ENCODE peak calls at places on chromosomes 1 and 21, in four cellular contexts. I, C, N and A are unnamed samples.

GRCh38 chr1:28830814-28831213 is 18.8 kb downstream of the OPRD1 start:
- DNase-seq in I (no peak), C (no peak), N (no peak), A (no peak)

GRCh38 chr1:57424231-57425027 is 569 bp upstream of the DAB1 start:
- DNase-seq in I (no peak), C (no peak), N (peak), A (no peak)

GRCh38 chr1:41891403-41891896 is 27.3 kb downstream of the HIVEP3 start:
- DNase-seq in I (no peak), C (no peak), N (no peak), A (no peak)

GRCh38 chr1:16150508-16150907 is 5.4 kb downstream of the EPHA2 start:
- DNase-seq in I (no peak), C (no peak), N (no peak), A (no peak)

GRCh38 chr21:31142600-31142999 is 104.3 kb upstream of the KRTAP19-8 start:
- DNase-seq in I (no peak), C (no peak), N (no peak), A (no peak)

GRCh38 chr1:16018749-16019515 is 1.1 kb upstream of the HSPB7 start:
- DNase-seq in I (no peak), C (no peak), N (no peak), A (no peak)

GRCh38 chr1:223702735-223703667 is 9.3 kb upstream of the CAPN2 start:
- DNase-seq in I (no peak), C (no peak), N (no peak), A (no peak)

GRCh38 chr1:181117648-181118449 is 29.3 kb downstream of the IER5 start:
- DNase-seq in I (no peak), C (peak), N (no peak), A (peak)

GRCh38 chr1:28887418-28887834 is 26.9 kb upstream of the EPB41 start:
- DNase-seq in I (no peak), C (no peak), N (no peak), A (peak)

GRCh38 chr1:20168547-20169491 is 17.1 kb upstream of the UBXN10 start:
- DNase-seq in I (no peak), C (no peak), N (no peak), A (no peak)

GRCh38 chr21:36429672-36430546 is 44.7 kb downstream of the CHAF1B start:
- DNase-seq in I (peak), C (no peak), N (peak), A (peak)
- TF ChIP-seq CTCF in I (no peak), C (no peak), N (no peak), A (no peak)

DNA sequence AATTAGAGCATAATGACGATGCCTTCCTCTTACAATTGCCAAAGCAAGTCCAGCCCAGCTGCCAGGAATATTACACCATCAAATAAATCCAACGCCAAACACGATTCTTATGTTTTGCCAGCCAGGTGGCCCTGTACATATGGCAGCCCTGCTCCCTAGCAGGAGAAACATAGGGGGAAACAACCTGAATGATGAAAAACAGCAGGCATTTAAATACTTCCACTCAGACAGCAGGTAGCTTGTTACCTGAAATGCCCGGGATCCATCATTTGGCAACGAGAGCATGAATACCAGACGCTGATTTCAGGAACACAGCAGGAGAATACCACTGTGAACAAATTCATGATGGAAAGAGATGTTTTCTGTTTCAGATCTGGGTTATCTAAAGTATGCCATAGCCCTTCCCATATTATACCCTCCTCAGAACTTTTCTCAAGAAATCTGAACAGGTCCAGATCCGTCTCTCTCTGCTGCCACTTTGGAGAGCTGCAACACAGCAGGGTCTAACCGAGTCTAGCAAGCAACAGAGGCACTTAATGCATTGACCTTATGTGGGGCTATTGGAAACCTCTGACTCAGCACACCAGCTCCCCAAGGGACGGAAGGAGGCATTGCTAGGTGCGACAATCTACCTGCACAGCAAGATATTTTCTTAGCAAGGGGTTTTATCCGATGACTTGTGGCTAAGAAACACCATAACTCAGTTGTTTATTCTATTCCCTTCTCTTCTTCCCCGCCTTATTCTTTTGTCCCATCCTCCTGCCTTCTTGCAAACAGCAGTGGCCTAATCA is 166.3 kb downstream of the BARHL2 start:
- DNase-seq in I (no peak), C (no peak), N (no peak), A (no peak)
- TF ChIP-seq CTCF in I (no peak), C (no peak), N (no peak), A (no peak)

DNA sequence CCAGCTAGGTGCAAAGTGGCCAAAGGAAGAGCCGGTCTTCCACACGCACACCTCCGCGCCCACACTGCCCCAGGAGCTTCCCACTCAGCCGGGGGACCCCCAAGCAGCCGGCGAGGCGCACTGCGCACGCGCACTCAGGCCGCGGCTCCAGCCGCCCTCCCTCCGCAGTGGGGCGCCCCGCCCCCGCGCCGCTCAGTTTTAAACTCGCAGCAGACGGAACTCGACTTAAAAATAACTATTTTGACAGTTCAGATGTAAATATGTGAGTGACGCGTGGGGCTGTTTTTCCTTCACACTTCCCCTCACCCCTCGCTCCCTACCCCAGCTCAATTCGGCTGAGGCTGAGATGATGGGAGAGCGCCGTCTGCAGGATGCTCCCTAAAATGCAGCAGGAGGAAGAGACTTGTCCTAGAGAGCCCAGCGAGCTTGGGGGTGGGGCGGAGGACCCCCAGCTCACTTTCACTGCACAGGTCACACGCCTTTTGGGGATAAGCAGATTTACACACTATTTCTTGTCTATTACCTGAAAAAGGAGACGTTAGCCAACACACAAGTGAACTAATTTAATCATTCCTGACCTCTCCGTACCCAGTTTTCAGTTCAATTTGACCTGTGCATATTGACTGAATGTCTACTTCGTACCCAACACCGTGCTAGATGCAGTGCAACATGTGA is 8.9 kb upstream of the LEMD1 start:
- DNase-seq in I (no peak), C (no peak), N (peak), A (peak)
- TF ChIP-seq CTCF in I (no peak), C (peak), N (peak), A (peak)

GRCh38 chr1:94920061-94920460 is 6.8 kb downstream of the CNN3 start:
- DNase-seq in I (no peak), C (no peak), N (no peak), A (no peak)
- TF ChIP-seq CTCF in I (no peak), C (no peak), N (no peak), A (no peak)

GRCh38 chr21:46285761-46286667 is at the start of gene YBEY:
- DNase-seq in I (peak), C (peak), N (peak), A (peak)

GRCh38 chr21:46287541-46287940 is 1.4 kb downstream of the YBEY start:
- DNase-seq in I (no peak), C (no peak), N (no peak), A (no peak)

GRCh38 chr21:46284722-46285121 is 689 bp downstream of the MCM3AP start:
- DNase-seq in I (no peak), C (no peak), N (no peak), A (no peak)

GRCh38 chr21:46285206-46285661 is at the start of gene MCM3AP:
- DNase-seq in I (no peak), C (no peak), N (no peak), A (no peak)

GRCh38 chr21:46286668-46286982 is 483 bp downstream of the YBEY start:
- DNase-seq in I (no peak), C (no peak), N (no peak), A (no peak)
- TF ChIP-seq CTCF in I (no peak), C (no peak), N (peak), A (no peak)

GRCh38 chr1:156360534-156360933 is 8.5 kb upstream of the RHBG start:
- DNase-seq in I (no peak), C (no peak), N (no peak), A (no peak)

GRCh38 chr1:156357977-156358376 is 11.0 kb upstream of the RHBG start:
- DNase-seq in I (no peak), C (no peak), N (no peak), A (no peak)

GRCh38 chr1:156356875-156357534 is 12.0 kb upstream of the RHBG start:
- DNase-seq in I (no peak), C (peak), N (peak), A (peak)

GRCh38 chr1:156356262-156356874 is 12.6 kb upstream of the RHBG start:
- DNase-seq in I (no peak), C (no peak), N (no peak), A (no peak)

DNA sequence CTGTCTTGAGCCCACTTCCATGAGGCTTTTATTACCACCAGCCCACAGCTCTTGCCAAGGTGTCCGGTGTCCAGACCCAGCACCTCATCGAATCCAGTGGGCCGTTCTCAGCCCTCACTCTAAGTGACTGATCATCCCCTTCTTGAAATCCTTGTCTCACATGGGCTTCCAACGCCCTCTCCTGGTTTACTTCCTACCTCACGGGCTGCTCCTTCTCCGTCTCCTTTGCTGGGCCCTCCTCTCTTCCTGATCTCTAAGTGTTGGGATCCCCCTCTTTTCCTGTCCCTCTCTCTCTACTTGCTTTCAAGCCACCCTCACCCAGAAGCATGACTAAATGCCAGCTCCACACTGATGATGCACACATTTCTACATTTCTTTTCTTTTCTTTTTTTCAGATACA is 9.0 kb upstream of the RHBG start:
- DNase-seq in I (no peak), C (no peak), N (peak), A (no peak)
- TF ChIP-seq CTCF in I (no peak), C (no peak), N (no peak), A (no peak)

GRCh38 chr1:87120779-87121178 is 206.3 kb downstream of the HS2ST1 start:
- DNase-seq in I (no peak), C (no peak), N (no peak), A (no peak)
- TF ChIP-seq CTCF in I (no peak), C (no peak), N (no peak), A (no peak)